ENCODE peak calls at places on chromosomes 1 and 21, in six cellular contexts. G, U, K, T, O and W are unnamed samples.

GRCh38 chr21:46098303-46099141 is 610 bp downstream of the COL6A2 start:
- DNase-seq in T (no peak), U (peak), G (no peak), O (no peak), K (peak), W (peak)

GRCh38 chr1:200665851-200666250 is 3.9 kb downstream of the DDX59 start:
- DNase-seq in T (no peak), O (no peak), K (no peak), G (no peak), U (no peak), W (no peak)

GRCh38 chr1:179034720-179035119 is 9.0 kb downstream of the FAM20B start:
- DNase-seq in U (no peak), T (no peak), O (no peak), K (no peak), G (no peak), W (no peak)

GRCh38 chr1:38047603-38048146 is 1.1 kb upstream of the POU3F1 start:
- DNase-seq in O (no peak), T (no peak), G (no peak), K (no peak), U (peak), W (no peak)

GRCh38 chr1:232922475-232922874 is 27.9 kb upstream of the NTPCR start:
- DNase-seq in K (no peak), O (no peak), T (no peak), G (no peak), U (no peak), W (no peak)

GRCh38 chr1:79373481-79374132 is 367.1 kb upstream of the ADGRL4 start:
- DNase-seq in K (no peak), T (peak), O (no peak), U (no peak), G (no peak), W (no peak)

GRCh38 chr1:43256675-43257570 is 12.9 kb upstream of the TMEM125 start:
- DNase-seq in T (peak), U (peak), G (no peak), O (no peak), K (no peak), W (no peak)

GRCh38 chr1:88216441-88216840 is 467.6 kb upstream of the PKN2 start:
- DNase-seq in T (no peak), O (no peak), G (no peak), K (no peak), U (no peak), W (no peak)

GRCh38 chr1:53625049-53625448 is 113.9 kb downstream of the GLIS1 start:
- DNase-seq in G (no peak), O (no peak), U (peak), K (no peak), T (no peak), W (no peak)

GRCh38 chr21:35399002-35399401 is 349.9 kb upstream of the RUNX1 start:
- DNase-seq in U (no peak), T (no peak), O (no peak), G (no peak), K (no peak), W (no peak)

GRCh38 chr1:154501423-154502065 is 475 bp upstream of the TDRD10 start:
- DNase-seq in T (peak), O (no peak), U (peak), G (no peak), K (peak), W (no peak)

GRCh38 chr1:182842265-182842664 is 3.1 kb downstream of the DHX9 start:
- DNase-seq in K (no peak), T (no peak), U (no peak), G (no peak), O (no peak), W (no peak)

GRCh38 chr1:182845379-182845778 is 6.2 kb downstream of the DHX9 start:
- DNase-seq in U (no peak), T (no peak), O (no peak), G (no peak), K (no peak), W (no peak)

GRCh38 chr1:182835811-182836210 is 3.3 kb upstream of the DHX9 start:
- DNase-seq in K (no peak), G (no peak), T (no peak), O (no peak), U (no peak), W (no peak)

GRCh38 chr1:182841368-182841988 is 2.3 kb downstream of the DHX9 start:
- DNase-seq in K (no peak), O (no peak), U (no peak), T (no peak), G (peak), W (no peak)

DNA sequence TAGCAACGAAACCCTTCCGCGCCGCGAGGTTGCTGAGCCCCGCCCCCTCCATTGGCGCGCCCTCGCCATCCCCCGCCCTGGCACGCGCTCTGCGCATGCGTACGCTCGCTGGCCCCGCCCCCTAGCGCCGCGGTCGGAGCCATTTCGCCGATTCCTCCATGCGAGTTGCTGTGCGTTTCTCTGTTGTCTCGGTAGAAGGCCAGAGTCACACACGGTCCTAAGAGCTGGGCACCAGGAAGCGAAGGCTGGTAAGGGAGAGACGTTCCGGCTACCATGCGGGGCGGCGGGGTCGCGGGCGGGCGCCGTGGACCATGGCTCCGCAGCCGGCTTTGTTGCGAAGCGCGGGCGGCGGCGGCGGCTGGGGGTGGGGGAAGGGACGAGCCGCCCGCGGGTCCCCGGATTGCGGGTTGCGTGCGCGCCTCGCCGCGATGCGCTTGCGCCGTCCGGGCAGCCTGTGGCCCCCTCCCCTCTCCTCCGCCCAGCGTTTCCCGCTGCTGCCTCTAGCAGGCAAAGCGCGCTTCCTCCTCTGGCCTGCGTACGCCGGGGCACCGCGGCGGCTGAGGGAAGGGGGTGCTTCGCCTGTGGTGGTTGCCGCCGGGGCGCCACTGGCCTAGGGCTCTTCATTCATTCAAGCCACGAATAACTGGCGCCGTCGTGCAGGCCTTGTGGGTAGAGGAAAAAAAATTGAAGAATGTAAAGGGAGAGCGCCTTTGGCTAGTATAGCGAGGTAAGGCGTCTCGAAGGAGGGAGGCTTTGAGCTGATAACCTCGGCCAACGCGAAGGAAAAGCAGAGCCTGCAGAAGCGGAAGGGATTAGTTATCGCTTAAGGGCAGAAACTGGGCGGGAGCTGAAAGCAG is at the start of gene DHX9:
- DNase-seq in K (peak), U (peak), G (peak), T (peak), O (peak), W (peak)
- TF ChIP-seq POLR2A in K (peak), U (peak), G (peak), T (peak), O (peak), W (peak)

DNA sequence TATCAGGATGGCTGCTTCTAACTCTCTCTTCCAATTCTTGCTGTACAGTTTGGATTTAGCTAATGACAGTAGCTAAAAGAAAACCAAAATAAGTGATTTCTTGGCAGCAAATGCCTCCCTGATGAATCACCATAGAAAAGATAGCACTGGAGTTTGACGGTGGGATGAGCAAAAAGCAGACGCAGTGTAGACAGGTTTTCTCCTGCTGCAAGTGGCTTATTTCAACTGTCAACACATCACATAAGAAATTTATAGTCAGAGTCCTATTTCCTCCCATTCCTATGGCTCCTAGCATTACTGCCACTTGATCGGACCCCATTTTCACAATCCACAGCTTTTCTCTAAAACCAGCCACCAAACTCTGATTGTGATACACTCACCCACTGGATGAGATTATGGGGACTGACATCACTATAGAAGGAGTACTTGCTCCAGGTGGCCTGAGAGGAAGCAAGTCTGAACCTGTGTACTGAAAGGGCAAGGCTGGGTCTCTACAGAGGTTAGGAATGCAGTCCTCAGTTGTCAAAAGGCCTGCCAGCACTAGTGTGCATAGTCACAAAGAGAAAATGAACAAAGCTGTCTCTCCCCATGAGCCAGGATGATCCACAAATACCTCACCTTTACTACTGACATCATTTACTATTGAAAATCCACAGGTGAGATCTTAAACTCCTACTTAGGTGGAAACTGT is 359.8 kb downstream of the LTN1 start:
- DNase-seq in G (no peak), U (no peak), O (no peak), T (no peak), K (no peak), W (peak)
- TF ChIP-seq CTCF in G (no peak), U (no peak), O (no peak), T (no peak), K (no peak), W (no peak)

GRCh38 chr1:230948301-230948700 is 30.4 kb downstream of the TTC13 start:
- DNase-seq in T (no peak), K (no peak), G (no peak), U (no peak), O (no peak), W (no peak)

GRCh38 chr1:230938924-230939368 is 39.7 kb downstream of the TTC13 start:
- DNase-seq in U (no peak), G (no peak), T (no peak), K (no peak), O (no peak), W (no peak)

GRCh38 chr1:230939806-230940489 is 38.7 kb downstream of the TTC13 start:
- DNase-seq in U (no peak), G (no peak), K (no peak), T (no peak), O (no peak), W (no peak)

GRCh38 chr1:230940848-230941247 is 37.8 kb downstream of the TTC13 start:
- DNase-seq in T (no peak), U (no peak), K (no peak), G (no peak), O (no peak), W (no peak)

DNA sequence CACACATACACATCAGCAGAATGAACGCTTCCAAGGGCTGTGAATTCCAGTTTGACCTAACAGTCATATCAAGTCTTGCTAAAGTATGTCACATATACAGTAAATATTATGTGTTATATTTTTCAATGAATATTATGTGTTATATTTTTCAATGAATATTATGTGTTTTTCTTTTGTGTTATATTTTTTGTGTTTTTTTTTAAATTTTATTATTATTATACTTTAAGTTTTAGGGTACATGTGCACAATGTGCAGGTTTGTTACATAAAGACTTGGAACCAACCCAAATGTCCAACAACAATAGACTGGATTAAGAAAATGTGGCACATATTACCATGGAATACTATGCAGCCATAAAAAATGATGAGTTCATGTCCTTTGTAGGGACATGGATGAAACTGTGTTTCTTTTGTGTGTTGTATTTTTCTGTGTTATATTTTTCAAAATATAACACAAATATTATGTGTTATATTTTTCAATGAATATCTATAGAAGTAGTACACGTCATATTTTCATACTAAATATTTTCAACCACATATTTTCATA is 35.5 kb downstream of the TTC13 start:
- DNase-seq in U (no peak), O (no peak), G (no peak), K (no peak), T (no peak), W (no peak)
- TF ChIP-seq POLR2A in U (no peak), O (no peak), G (no peak), K (no peak), T (no peak), W (no peak)

DNA sequence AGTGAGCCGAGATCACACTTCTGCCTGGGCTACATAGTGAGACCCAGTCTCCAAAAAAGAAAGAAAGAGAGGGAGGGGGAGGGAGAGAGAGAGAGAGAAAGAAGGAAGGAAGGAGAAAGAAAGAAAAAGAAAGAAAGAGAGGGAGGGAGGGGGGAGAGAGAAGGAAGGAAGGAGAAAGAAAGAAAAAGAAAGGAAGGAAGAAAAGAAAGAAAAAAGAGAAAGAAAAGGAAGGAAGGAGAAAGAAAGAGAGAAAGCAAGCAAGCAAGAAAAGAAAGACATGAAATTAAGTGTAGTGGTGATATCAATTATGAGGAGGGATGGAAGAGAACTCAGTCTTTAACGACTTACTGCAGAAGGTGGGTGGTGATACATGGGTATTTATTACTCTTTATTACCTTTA is 38.5 kb downstream of the CA6 start:
- DNase-seq in K (no peak), U (no peak), G (no peak), T (no peak), O (no peak), W (no peak)
- TF ChIP-seq CTCF in K (no peak), U (no peak), G (no peak), T (no peak), O (no peak), W (no peak)

GRCh38 chr1:156767879-156768608 is 709 bp downstream of the PRCC start:
- DNase-seq in T (peak), O (no peak), K (peak), U (peak), G (peak), W (no peak)

GRCh38 chr1:156768610-156769295 is 1.4 kb downstream of the PRCC start:
- DNase-seq in G (no peak), O (no peak), U (no peak), T (no peak), K (no peak), W (no peak)

GRCh38 chr1:156765664-156766063 is 1.7 kb upstream of the PRCC start:
- DNase-seq in U (no peak), G (no peak), O (no peak), T (no peak), K (no peak), W (no peak)

GRCh38 chr1:156766288-156767100 is 841 bp upstream of the PRCC start:
- DNase-seq in G (no peak), T (no peak), O (no peak), U (no peak), K (peak), W (no peak)

GRCh38 chr1:156767101-156767878 is at the start of gene PRCC:
- DNase-seq in T (peak), K (peak), U (peak), O (peak), G (peak), W (peak)
- TF ChIP-seq POLR2A in T (peak), K (peak), U (no peak), O (peak), G (peak), W (peak)

GRCh38 chr1:59779949-59780348 is 34.8 kb upstream of the HOOK1 start:
- DNase-seq in U (no peak), K (no peak), T (peak), O (no peak), G (peak), W (no peak)
- TF ChIP-seq CTCF in U (no peak), K (no peak), T (no peak), O (no peak), G (no peak), W (no peak)

GRCh38 chr1:203477748-203478147 is 2.1 kb downstream of the PRELP start:
- DNase-seq in T (no peak), O (no peak), U (no peak), G (no peak), K (no peak), W (no peak)

GRCh38 chr1:203473281-203473680 is 2.3 kb upstream of the PRELP start:
- DNase-seq in K (peak), T (no peak), G (no peak), O (no peak), U (peak), W (no peak)

GRCh38 chr1:203473781-203474305 is 1.8 kb upstream of the PRELP start:
- DNase-seq in K (peak), O (no peak), U (no peak), T (no peak), G (no peak), W (no peak)

GRCh38 chr1:203476223-203476622 is 617 bp downstream of the PRELP start:
- DNase-seq in G (no peak), O (no peak), K (no peak), U (no peak), T (no peak), W (no peak)

GRCh38 chr1:203475012-203475981 is at the start of gene PRELP:
- DNase-seq in O (peak), K (peak), U (peak), T (peak), G (peak), W (peak)
- TF ChIP-seq POLR2A in O (peak), K (peak), U (no peak), T (peak), G (no peak), W (no peak)